ENCODE peak calls at places on chromosomes 13 and 19, in four cellular contexts. One of them, this sample, is unnamed.

GRCh38 chr13:27149702-27150101 is 21.9 kb downstream of the USP12 start:
- DNase-seq in fibroblast of lung: no peak
- DNase-seq in PC-9: no peak
- DNase-seq in H1: no peak
- DNase-seq in this sample: no peak

GRCh38 chr19:4695224-4695731 is 25.1 kb upstream of the MYDGF start:
- DNase-seq in H1: no peak
- DNase-seq in PC-9: no peak
- DNase-seq in fibroblast of lung: no peak
- DNase-seq in this sample: no peak

GRCh38 chr13:44764334-44764733 is 188.2 kb upstream of the TSC22D1 start:
- DNase-seq in PC-9: no peak
- DNase-seq in H1: no peak
- DNase-seq in fibroblast of lung: no peak
- DNase-seq in this sample: peak; percentile 26

GRCh38 chr19:2027361-2027760 is 11.8 kb upstream of the BTBD2 start:
- DNase-seq in PC-9: no peak
- DNase-seq in fibroblast of lung: peak; percentile 95
- DNase-seq in H1: no peak
- DNase-seq in this sample: no peak

GRCh38 chr19:15291089-15291488 is 41.2 kb downstream of the BRD4 start:
- DNase-seq in H1: no peak
- DNase-seq in fibroblast of lung: no peak
- DNase-seq in PC-9: no peak
- DNase-seq in this sample: no peak

GRCh38 chr19:34336781-34337271 is 28.2 kb upstream of the GPI start:
- DNase-seq in fibroblast of lung: peak; percentile 51
- DNase-seq in PC-9: no peak
- DNase-seq in H1: no peak
- DNase-seq in this sample: peak; percentile 56

GRCh38 chr19:4115818-4116385 is 8.0 kb downstream of the MAP2K2 start:
- DNase-seq in fibroblast of lung: no peak
- DNase-seq in PC-9: no peak
- DNase-seq in H1: no peak
- DNase-seq in this sample: no peak

GRCh38 chr13:90800082-90800746 is 547.3 kb upstream of the MIR17HG start:
- DNase-seq in PC-9: no peak
- DNase-seq in fibroblast of lung: peak; percentile 8
- DNase-seq in H1: no peak
- DNase-seq in this sample: no peak

GRCh38 chr19:19591133-19591825 is 27.2 kb downstream of the PBX4 start:
- DNase-seq in fibroblast of lung: peak; percentile 98
- DNase-seq in H1: peak; percentile 39
- DNase-seq in PC-9: peak; percentile 100
- DNase-seq in this sample: peak; percentile 34

GRCh38 chr13:42327725-42328124 is 55.8 kb downstream of the AKAP11 start:
- DNase-seq in fibroblast of lung: no peak
- DNase-seq in H1: no peak
- DNase-seq in PC-9: no peak
- DNase-seq in this sample: no peak

GRCh38 chr19:33627962-33628839 is 6.4 kb downstream of the CHST8 start:
- DNase-seq in H1: no peak
- DNase-seq in PC-9: no peak
- DNase-seq in fibroblast of lung: no peak
- DNase-seq in this sample: no peak

GRCh38 chr19:21482863-21483276 is 22.5 kb upstream of the ZNF429 start:
- DNase-seq in H1: peak; percentile 74
- DNase-seq in fibroblast of lung: peak; percentile 48
- DNase-seq in PC-9: no peak
- DNase-seq in this sample: peak; percentile 26

GRCh38 chr19:36605839-36606478 is 846 bp downstream of the ZNF382 start:
- DNase-seq in PC-9: no peak
- DNase-seq in fibroblast of lung: no peak
- DNase-seq in H1: no peak
- DNase-seq in this sample: no peak

GRCh38 chr13:76974618-76974975 is 17.3 kb upstream of the CLN5 start:
- DNase-seq in fibroblast of lung: no peak
- DNase-seq in PC-9: no peak
- DNase-seq in H1: no peak
- DNase-seq in this sample: no peak

GRCh38 chr13:18943273-18943672 is 238.4 kb downstream of the TUBA3C start:
- DNase-seq in PC-9: no peak
- DNase-seq in fibroblast of lung: no peak
- DNase-seq in H1: no peak
- DNase-seq in this sample: no peak

GRCh38 chr19:3698386-3698950 is 1.8 kb downstream of the PIP5K1C start:
- DNase-seq in H1: no peak
- DNase-seq in PC-9: no peak
- DNase-seq in fibroblast of lung: peak; percentile 41
- DNase-seq in this sample: no peak

GRCh38 chr13:95643814-95644598 is 500 bp downstream of the DZIP1 start:
- DNase-seq in H1: no peak
- DNase-seq in fibroblast of lung: peak; percentile 56
- DNase-seq in PC-9: no peak
- DNase-seq in this sample: peak; percentile 77

GRCh38 chr13:31431722-31432137 is 232.0 kb downstream of the B3GLCT start:
- DNase-seq in H1: peak; percentile 17
- DNase-seq in PC-9: no peak
- DNase-seq in fibroblast of lung: peak; percentile 47
- DNase-seq in this sample: peak; percentile 67

GRCh38 chr19:46608178-46608577 is 7.0 kb downstream of the CALM3 start:
- DNase-seq in H1: no peak
- DNase-seq in fibroblast of lung: no peak
- DNase-seq in PC-9: no peak
- DNase-seq in this sample: no peak

GRCh38 chr13:77554079-77554478 is 18.6 kb downstream of the SCEL start:
- DNase-seq in H1: no peak
- DNase-seq in PC-9: peak; percentile 60
- DNase-seq in fibroblast of lung: no peak
- DNase-seq in this sample: no peak

GRCh38 chr13:95199896-95200295 is 101.4 kb downstream of the ABCC4 start:
- DNase-seq in H1: no peak
- DNase-seq in fibroblast of lung: no peak
- DNase-seq in PC-9: no peak
- DNase-seq in this sample: no peak

GRCh38 chr13:39675904-39676303 is 20.4 kb downstream of the COG6 start:
- DNase-seq in PC-9: no peak
- DNase-seq in H1: no peak
- DNase-seq in fibroblast of lung: no peak
- DNase-seq in this sample: no peak

GRCh38 chr19:1027953-1028902 is 1.8 kb downstream of the CNN2 start:
- DNase-seq in PC-9: peak; percentile 64
- DNase-seq in H1: no peak
- DNase-seq in fibroblast of lung: peak; percentile 96
- DNase-seq in this sample: peak; percentile 94

GRCh38 chr19:5035105-5035761 is 66.3 kb downstream of the KDM4B start:
- DNase-seq in fibroblast of lung: no peak
- DNase-seq in H1: no peak
- DNase-seq in PC-9: no peak
- DNase-seq in this sample: no peak

GRCh38 chr19:41913476-41914190 is 14.6 kb downstream of the ERFL start:
- DNase-seq in H1: no peak
- DNase-seq in fibroblast of lung: no peak
- DNase-seq in PC-9: no peak
- DNase-seq in this sample: no peak

DNA sequence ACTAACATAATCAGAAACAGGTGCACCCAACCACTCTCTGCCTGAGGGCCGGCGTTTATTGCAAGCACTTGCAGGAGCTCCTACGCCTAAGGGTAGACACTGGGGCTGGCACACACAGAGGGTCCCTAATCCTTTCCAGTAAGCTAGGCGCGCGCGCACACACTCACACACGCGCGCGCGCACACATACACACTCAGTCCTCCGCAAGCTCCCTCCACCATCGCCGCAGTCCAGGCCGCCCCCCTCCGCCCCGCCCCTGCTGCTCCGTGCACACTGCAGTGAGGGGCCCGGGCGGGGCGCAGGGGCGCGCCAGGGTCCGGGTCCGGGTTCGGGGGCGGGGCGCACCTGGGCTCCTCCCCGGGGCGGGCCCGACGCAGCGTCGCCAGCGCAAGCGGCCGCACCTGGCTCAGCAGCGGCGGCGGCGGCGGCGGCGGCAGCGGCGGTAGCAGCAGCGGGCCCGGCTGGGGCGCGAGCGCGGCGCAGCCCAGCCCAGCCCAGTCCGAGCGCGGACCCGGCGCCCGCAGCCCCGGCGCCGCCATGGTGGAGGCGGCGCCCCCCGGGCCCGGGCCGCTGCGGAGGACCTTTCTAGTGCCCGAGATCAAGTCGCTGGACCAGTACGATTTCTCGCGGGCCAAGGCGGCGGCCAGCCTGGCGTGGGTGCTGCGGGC is at the start of gene CAMSAP3:
- DNase-seq in PC-9: no peak
- DNase-seq in fibroblast of lung: no peak
- DNase-seq in H1: peak; percentile 31
- DNase-seq in this sample: peak; percentile 94
- TF ChIP-seq EZH2 in PC-9: no peak
- TF ChIP-seq EZH2 in fibroblast of lung: peak; percentile 91
- TF ChIP-seq EZH2 in H1: no peak
- TF ChIP-seq EZH2 in this sample: no peak

GRCh38 chr19:38655148-38655824 is 7.8 kb downstream of the ACTN4 start:
- DNase-seq in PC-9: no peak
- DNase-seq in H1: no peak
- DNase-seq in fibroblast of lung: no peak
- DNase-seq in this sample: no peak

GRCh38 chr19:38650180-38650775 is 2.8 kb downstream of the ACTN4 start:
- DNase-seq in H1: no peak
- DNase-seq in fibroblast of lung: no peak
- DNase-seq in PC-9: no peak
- DNase-seq in this sample: no peak

GRCh38 chr19:38650911-38651584 is 3.6 kb downstream of the ACTN4 start:
- DNase-seq in fibroblast of lung: peak; percentile 94
- DNase-seq in PC-9: peak; percentile 82
- DNase-seq in H1: no peak
- DNase-seq in this sample: no peak

GRCh38 chr19:38654478-38655079 is 7.1 kb downstream of the ACTN4 start:
- DNase-seq in fibroblast of lung: peak; percentile 67
- DNase-seq in H1: no peak
- DNase-seq in PC-9: no peak
- DNase-seq in this sample: no peak

GRCh38 chr19:38653028-38653571 is 5.7 kb downstream of the ACTN4 start:
- DNase-seq in H1: no peak
- DNase-seq in fibroblast of lung: peak; percentile 71
- DNase-seq in PC-9: no peak
- DNase-seq in this sample: no peak
- H3K4me1 ChIP-seq in H1: peaks cover 15% of the 10 kb centered on the region
- H3K4me1 ChIP-seq in fibroblast of lung: peaks cover 51% of the 10 kb centered on the region
- H3K4me1 ChIP-seq in PC-9: peaks cover 76% of the 10 kb centered on the region
- H3K4me1 ChIP-seq in this sample: peaks cover 51% of the 10 kb centered on the region

GRCh38 chr13:20195846-20196245 is 3.1 kb upstream of the GJB2 start:
- DNase-seq in H1: no peak
- DNase-seq in PC-9: no peak
- DNase-seq in fibroblast of lung: no peak
- DNase-seq in this sample: no peak
- TF ChIP-seq EZH2 in H1: no peak
- TF ChIP-seq EZH2 in PC-9: no peak
- TF ChIP-seq EZH2 in fibroblast of lung: no peak
- TF ChIP-seq EZH2 in this sample: no peak

GRCh38 chr13:21060827-21061076 is 634 bp downstream of the LATS2 start:
- DNase-seq in fibroblast of lung: no peak
- DNase-seq in H1: no peak
- DNase-seq in PC-9: no peak
- DNase-seq in this sample: no peak
- H3K4me1 ChIP-seq in fibroblast of lung: peaks cover 5% of the 10 kb centered on the region
- H3K4me1 ChIP-seq in H1: peaks cover 5% of the 10 kb centered on the region
- H3K4me1 ChIP-seq in PC-9: peaks cover 13% of the 10 kb centered on the region
- H3K4me1 ChIP-seq in this sample: peaks cover 23% of the 10 kb centered on the region

DNA sequence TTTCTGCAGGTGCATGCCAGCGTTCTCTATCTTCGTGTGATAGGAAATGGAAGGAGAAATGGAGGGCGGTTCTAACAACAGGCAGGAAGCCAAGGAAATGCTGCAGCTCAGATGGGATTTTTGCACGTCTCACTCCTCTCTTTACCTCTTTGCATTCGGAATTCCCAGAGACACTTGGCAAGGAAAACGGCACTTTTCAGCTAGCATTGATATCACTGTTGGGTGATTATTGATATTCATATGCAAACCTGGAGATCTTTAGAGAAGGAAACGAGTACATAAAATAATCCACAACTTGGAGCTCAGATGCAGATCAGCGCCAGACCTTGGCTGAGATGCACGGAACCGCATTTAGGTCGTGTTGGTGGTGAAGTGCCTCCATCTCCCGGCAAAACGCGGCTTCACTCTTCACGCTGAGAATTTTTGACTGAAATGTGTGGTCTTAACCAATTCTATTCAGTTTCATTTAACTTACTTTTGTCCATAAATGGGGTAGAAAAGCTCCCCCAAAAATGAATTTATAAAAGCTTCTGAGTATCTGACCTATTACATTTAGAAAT is 77.2 kb upstream of the ARHGEF7 start:
- DNase-seq in H1: no peak
- DNase-seq in fibroblast of lung: no peak
- DNase-seq in PC-9: no peak
- DNase-seq in this sample: no peak
- TF ChIP-seq EZH2 in H1: no peak
- TF ChIP-seq EZH2 in fibroblast of lung: no peak
- TF ChIP-seq EZH2 in PC-9: no peak
- TF ChIP-seq EZH2 in this sample: no peak